ENCODE peak calls at places on chromosomes 6 and 20, in four cellular contexts. G is psoas muscle; X is fibroblast of mammary gland; I is CD8-positive, alpha-beta T cell. L is an unnamed sample.

GRCh38 chr6:2162089-2162465 is 83.3 kb downstream of the GMDS start:
- DNase-seq in I (no peak), G (no peak), X (no peak), L (no peak)

GRCh38 chr6:169046483-169047192 is 207.0 kb downstream of the THBS2 start:
- DNase-seq in G (no peak), X (peak; percentile 95), I (no peak), L (no peak)

GRCh38 chr6:11812951-11813350 is 34.3 kb upstream of the ADTRP start:
- DNase-seq in X (no peak), G (no peak), I (no peak), L (no peak)

GRCh38 chr20:50015636-50015992 is 32.8 kb downstream of the SNAI1 start:
- DNase-seq in X (no peak), G (no peak), I (no peak), L (no peak)

GRCh38 chr20:59159822-59160740 is 3.5 kb upstream of the ZNF831 start:
- DNase-seq in G (no peak), X (no peak), I (peak; percentile 38), L (no peak)

GRCh38 chr6:90425161-90425641 is 128.6 kb upstream of the BACH2 start:
- DNase-seq in X (no peak), G (no peak), I (no peak), L (peak; percentile 46)

GRCh38 chr6:24448828-24449525 is 40.4 kb downstream of the GPLD1 start:
- DNase-seq in X (no peak), I (no peak), G (no peak), L (no peak)

GRCh38 chr6:14258695-14259655 is 141.4 kb downstream of the CD83 start:
- DNase-seq in X (no peak), I (no peak), G (no peak), L (no peak)

GRCh38 chr6:35503534-35503933 is 6.7 kb upstream of the TEAD3 start:
- DNase-seq in X (no peak), I (no peak), G (no peak), L (no peak)

GRCh38 chr20:60748086-60748485 is 504.0 kb upstream of the CDH4 start:
- DNase-seq in G (no peak), X (no peak), I (no peak), L (no peak)

GRCh38 chr6:167291623-167292300 is 647 bp downstream of the UNC93A start:
- DNase-seq in I (no peak), X (no peak), G (no peak), L (no peak)

GRCh38 chr6:135086414-135086764 is 31.8 kb upstream of the HBS1L start:
- DNase-seq in X (no peak), I (no peak), G (no peak), L (no peak)

GRCh38 chr6:126007795-126008194 is 21.5 kb downstream of the TRMT11 start:
- DNase-seq in I (no peak), G (no peak), X (no peak), L (no peak)

GRCh38 chr6:25582101-25582500 is 69.9 kb upstream of the SCGN start:
- DNase-seq in I (no peak), G (no peak), X (no peak), L (no peak)

GRCh38 chr6:164928366-164929154 is 380.8 kb downstream of the C6orf118 start:
- DNase-seq in X (no peak), G (no peak), I (no peak), L (no peak)

GRCh38 chr20:62576815-62577214 is 65.5 kb upstream of the SLCO4A1 start:
- DNase-seq in I (no peak), X (no peak), G (no peak), L (no peak)

GRCh38 chr6:52518279-52518944 is 58.4 kb downstream of the TRAM2 start:
- DNase-seq in G (no peak), X (peak; percentile 65), I (no peak), L (no peak)

GRCh38 chr20:6993016-6993415 is 225.5 kb downstream of the BMP2 start:
- DNase-seq in X (peak; percentile 34), G (no peak), I (no peak), L (no peak)

GRCh38 chr6:37021356-37022129 is 16.1 kb downstream of the FGD2 start:
- DNase-seq in G (no peak), X (peak; percentile 56), I (peak; percentile 76), L (peak; percentile 34)

GRCh38 chr20:10217517-10218410 is 866 bp upstream of the SNAP25 start:
- DNase-seq in X (peak; percentile 97), I (no peak), G (no peak), L (no peak)

GRCh38 chr6:114096553-114097172 is 125.7 kb upstream of the HDAC2 start:
- DNase-seq in G (no peak), I (no peak), X (peak; percentile 19), L (no peak)

GRCh38 chr6:42958125-42958524 is 2.4 kb upstream of the GNMT start:
- DNase-seq in I (no peak), X (peak; percentile 23), G (no peak), L (no peak)

GRCh38 chr20:25015986-25016385 is 23.4 kb upstream of the APMAP start:
- DNase-seq in X (no peak), G (no peak), I (no peak), L (peak; percentile 26)

GRCh38 chr20:61759286-61760065 is 306.2 kb downstream of the TAF4 start:
- DNase-seq in I (no peak), X (no peak), G (no peak), L (no peak)

GRCh38 chr6:125314019-125314581 is 12.3 kb upstream of the HDDC2 start:
- DNase-seq in I (no peak), G (peak; percentile 45), X (peak; percentile 75), L (no peak)

GRCh38 chr20:41748051-41748450 is 129.9 kb upstream of the CHD6 start:
- DNase-seq in X (no peak), G (no peak), I (no peak), L (no peak)

GRCh38 chr20:25276533-25277050 is 28.7 kb downstream of the PYGB start:
- DNase-seq in X (no peak), I (no peak), G (peak; percentile 11), L (no peak)

GRCh38 chr6:133548409-133548808 is 307.3 kb downstream of the EYA4 start:
- DNase-seq in I (no peak), X (peak; percentile 16), G (no peak), L (no peak)

GRCh38 chr6:142797159-142797558 is 147.8 kb downstream of the HIVEP2 start:
- DNase-seq in I (no peak), G (no peak), X (no peak), L (no peak)

GRCh38 chr6:157822221-157823000 is 635 bp upstream of the SNX9 start:
- DNase-seq in X (no peak), I (peak; percentile 35), G (peak; percentile 37), L (no peak)

GRCh38 chr6:15871211-15871770 is 208.5 kb upstream of the DTNBP1 start:
- DNase-seq in X (no peak), G (no peak), I (no peak), L (no peak)

GRCh38 chr6:167839343-167839742 is 12.6 kb downstream of the AFDN start:
- DNase-seq in I (no peak), X (peak; percentile 70), G (no peak), L (no peak)

GRCh38 chr6:126618639-126619331 is 278.9 kb downstream of the CENPW start:
- DNase-seq in I (no peak), X (no peak), G (no peak), L (no peak)

GRCh38 chr6:121633309-121633708 is 197.9 kb downstream of the GJA1 start:
- DNase-seq in G (no peak), X (no peak), I (no peak), L (no peak)

GRCh38 chr6:52512199-52512598 is 64.7 kb downstream of the TRAM2 start:
- DNase-seq in G (peak; percentile 50), X (peak; percentile 94), I (no peak), L (no peak)

GRCh38 chr20:54078296-54078695 is 7.9 kb upstream of the BCAS1 start:
- DNase-seq in I (no peak), X (no peak), G (no peak), L (no peak)

GRCh38 chr20:48706710-48707339 is 121.0 kb downstream of the PREX1 start:
- DNase-seq in G (no peak), X (no peak), I (peak; percentile 65), L (no peak)

GRCh38 chr20:33443006-33443511 is 504 bp downstream of the SNTA1 start:
- DNase-seq in X (no peak), G (peak; percentile 43), I (peak; percentile 40), L (peak; percentile 14)

GRCh38 chr20:35768731-35769664 is 2.8 kb upstream of the PHF20 start:
- DNase-seq in X (peak; percentile 99), G (peak; percentile 99), I (peak; percentile 25), L (peak; percentile 52)

DNA sequence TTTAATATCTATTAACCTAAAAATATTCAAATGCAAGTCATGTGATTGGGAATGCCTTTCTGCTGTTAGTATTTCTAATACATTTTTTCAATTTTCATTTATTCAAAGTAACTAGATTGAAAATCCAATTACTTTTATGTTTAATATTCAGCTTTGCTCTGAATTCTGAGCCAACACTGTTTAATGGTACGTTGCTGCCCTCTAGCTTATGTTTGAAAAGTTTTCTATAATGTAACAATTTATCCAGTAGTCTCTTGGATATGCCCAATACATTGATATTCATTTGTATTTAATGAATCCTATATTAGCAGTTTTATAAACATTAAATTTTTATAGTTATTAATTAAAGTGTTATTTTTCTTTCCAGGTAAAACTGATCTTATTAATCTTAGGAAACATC is 47.4 kb downstream of the LGSN start:
- DNase-seq in X (peak; percentile 49), I (no peak), G (no peak), L (no peak)
- TF ChIP-seq CTCF in X (no peak), I (no peak), G (peak; percentile 12), L (no peak)

GRCh38 chr20:19903168-19903676 is 113.9 kb upstream of the NAA20 start:
- DNase-seq in I (no peak), G (no peak), X (peak; percentile 19), L (no peak)
- TF ChIP-seq CTCF in I (no peak), G (no peak), X (no peak), L (no peak)

GRCh38 chr6:156175971-156176421 is 601.2 kb upstream of the ARID1B start:
- DNase-seq in I (no peak), X (no peak), G (peak; percentile 39), L (no peak)
- TF ChIP-seq CTCF in I (no peak), X (no peak), G (no peak), L (no peak)

GRCh38 chr6:137923866-137924616 is 57.0 kb downstream of the TNFAIP3 start:
- DNase-seq in I (no peak), G (no peak), X (peak; percentile 56), L (no peak)

GRCh38 chr6:137919512-137919823 is 52.4 kb downstream of the TNFAIP3 start:
- DNase-seq in X (no peak), G (no peak), I (no peak), L (no peak)

GRCh38 chr6:137919837-137920304 is 52.8 kb downstream of the TNFAIP3 start:
- DNase-seq in X (no peak), G (no peak), I (no peak), L (no peak)

GRCh38 chr6:137920331-137920730 is 53.3 kb downstream of the TNFAIP3 start:
- DNase-seq in G (no peak), I (no peak), X (no peak), L (no peak)

GRCh38 chr6:137921823-137922222 is 54.8 kb downstream of the TNFAIP3 start:
- DNase-seq in G (no peak), X (no peak), I (no peak), L (no peak)
- TF ChIP-seq CTCF in G (peak; percentile 12), X (no peak), I (no peak), L (no peak)

L was measured in natural killer cell.